ENCODE peak calls at places on chromosomes 4 and X, in six cellular contexts. Q is SJSA1, S is AG10803, C is fibroblast of mammary gland, H is osteoblast, U is mammary epithelial cell. B is an unnamed sample.

GRCh38 chr4:17766826-17767458 is 14.5 kb downstream of the FAM184B start:
- DNase-seq in Q (no peak), S (no peak), C (no peak), H (no peak), U (no peak), B (no peak)

GRCh38 chr4:3493720-3494492 is 30.8 kb downstream of the DOK7 start:
- DNase-seq in Q (no peak), S (no peak), C (no peak), H (no peak), U (no peak), B (peak; percentile 2)

GRCh38 chr4:91795947-91796346 is 507.8 kb upstream of the GRID2 start:
- DNase-seq in Q (no peak), S (no peak), C (no peak), H (no peak), U (no peak), B (no peak)

GRCh38 chrX:42686706-42687105 is 91.3 kb downstream of the PPP1R2C start:
- DNase-seq in Q (no peak), S (peak; percentile 34), C (peak; percentile 63), H (no peak), U (peak; percentile 57), B (no peak)

GRCh38 chr4:123116412-123116811 is 194.0 kb upstream of the NUDT6 start:
- DNase-seq in Q (no peak), S (no peak), C (no peak), H (no peak), U (peak; percentile 44), B (peak; percentile 91)

GRCh38 chr4:92012899-92013867 is 290.6 kb upstream of the GRID2 start:
- DNase-seq in Q (no peak), S (no peak), C (no peak), H (no peak), U (no peak), B (no peak)

GRCh38 chr4:82885410-82885809 is 5.5 kb downstream of the SEC31A start:
- DNase-seq in Q (no peak), S (no peak), C (peak; percentile 58), H (no peak), U (no peak), B (no peak)

GRCh38 chrX:48511561-48511960 is 2.8 kb downstream of the PORCN start:
- DNase-seq in Q (no peak), S (no peak), C (no peak), H (peak; percentile 78), U (no peak), B (no peak)

GRCh38 chrX:1591102-1591862 is at the start of gene AKAP17A:
- DNase-seq in Q (peak; percentile 94), S (peak; percentile 92), C (peak; percentile 88), H (peak; percentile 100), U (peak; percentile 87), B (peak; percentile 94)

DNA sequence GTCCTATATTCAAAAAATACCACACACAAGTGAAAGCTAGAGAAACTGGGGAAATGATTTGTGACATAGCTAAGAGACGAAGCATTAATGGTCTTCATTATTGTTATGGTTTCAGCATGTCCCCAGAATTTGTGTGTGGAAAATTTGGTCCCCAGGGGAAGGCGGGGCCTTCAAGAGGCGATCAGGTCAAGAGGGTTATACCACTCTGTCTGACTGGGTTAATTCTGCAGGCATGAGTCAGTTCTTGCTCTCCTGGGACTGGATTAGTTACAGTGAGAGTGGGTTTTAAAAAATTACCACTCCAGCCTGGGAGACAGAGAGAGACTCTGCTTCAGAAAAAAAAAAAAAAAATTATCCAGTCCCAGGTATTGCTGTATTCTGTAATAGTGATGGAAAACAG is 2.1 kb upstream of the MTNR1A start:
- DNase-seq in Q (peak; percentile 69), S (peak; percentile 67), C (peak; percentile 72), H (no peak), U (no peak), B (peak; percentile 44)
- H3K4me3 ChIP-seq in Q (no peak overlapping the region), S (no peak overlapping the region), C (no peak overlapping the region), H (no peak overlapping the region), U (no peak overlapping the region), B (no peak overlapping the region)

GRCh38 chr4:76950052-76950845 is 697 bp downstream of the SEPTIN11 start:
- DNase-seq in Q (peak; percentile 74), S (peak; percentile 63), C (peak; percentile 48), H (peak; percentile 83), U (peak; percentile 57), B (peak; percentile 66)

GRCh38 chr4:76949293-76950051 is at the start of gene SEPTIN11:
- DNase-seq in Q (peak; percentile 96), S (peak; percentile 96), C (peak; percentile 90), H (peak; percentile 98), U (peak; percentile 92), B (peak; percentile 96)

GRCh38 chr4:76950846-76951321 is 1.3 kb downstream of the SEPTIN11 start:
- DNase-seq in Q (peak; percentile 44), S (peak; percentile 76), C (peak; percentile 42), H (peak; percentile 84), U (peak; percentile 71), B (peak; percentile 65)

GRCh38 chr4:76948441-76949292 is 885 bp upstream of the SEPTIN11 start:
- DNase-seq in Q (peak; percentile 82), S (peak; percentile 81), C (peak; percentile 65), H (peak; percentile 93), U (peak; percentile 73), B (peak; percentile 90)

DNA sequence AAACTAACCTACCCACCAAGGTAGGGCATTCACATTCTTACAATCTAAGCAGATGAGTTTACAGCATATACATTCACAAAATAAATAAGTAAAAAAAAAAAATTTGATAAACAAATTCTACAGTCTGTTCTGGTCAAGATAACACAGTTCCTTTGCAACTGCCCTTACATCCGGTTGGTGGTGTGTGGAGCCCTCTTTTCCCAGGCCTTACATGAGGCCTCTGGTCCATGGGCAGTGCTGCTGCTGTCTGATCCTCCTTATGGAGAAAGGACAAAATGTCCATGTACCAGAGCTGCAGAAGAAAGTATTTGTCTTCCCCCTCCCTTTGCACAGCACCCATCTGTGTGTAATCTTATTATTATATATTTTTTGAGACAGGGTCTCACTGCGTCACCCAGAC is 2.2 kb upstream of the SEPTIN11 start:
- DNase-seq in Q (no peak), S (no peak), C (no peak), H (peak; percentile 80), U (no peak), B (peak; percentile 57)
- H3K4me3 ChIP-seq in Q (peak overlapping the region; percentile 92), S (peak overlapping the region; percentile 95), C (no peak overlapping the region), H (peak overlapping the region; percentile 35), U (no peak overlapping the region), B (peak overlapping the region; percentile 87)

GRCh38 chr4:88809561-88810219 is 112.1 kb upstream of the NAP1L5 start:
- DNase-seq in Q (no peak), S (peak; percentile 21), C (peak; percentile 47), H (no peak), U (no peak), B (no peak)

GRCh38 chr4:88812420-88812819 is 114.8 kb upstream of the NAP1L5 start:
- DNase-seq in Q (no peak), S (no peak), C (no peak), H (no peak), U (no peak), B (no peak)

GRCh38 chr4:88812976-88813375 is 115.3 kb upstream of the NAP1L5 start:
- DNase-seq in Q (no peak), S (no peak), C (no peak), H (no peak), U (no peak), B (no peak)

GRCh38 chr4:88814043-88814617 is 116.5 kb upstream of the NAP1L5 start:
- DNase-seq in Q (no peak), S (no peak), C (no peak), H (no peak), U (no peak), B (no peak)

GRCh38 chr4:88811904-88812303 is 114.3 kb upstream of the NAP1L5 start:
- DNase-seq in Q (no peak), S (no peak), C (no peak), H (no peak), U (no peak), B (no peak)
- H3K4me3 ChIP-seq in Q (no peak overlapping the region), S (no peak overlapping the region), C (no peak overlapping the region), H (no peak overlapping the region), U (no peak overlapping the region), B (no peak overlapping the region)

DNA sequence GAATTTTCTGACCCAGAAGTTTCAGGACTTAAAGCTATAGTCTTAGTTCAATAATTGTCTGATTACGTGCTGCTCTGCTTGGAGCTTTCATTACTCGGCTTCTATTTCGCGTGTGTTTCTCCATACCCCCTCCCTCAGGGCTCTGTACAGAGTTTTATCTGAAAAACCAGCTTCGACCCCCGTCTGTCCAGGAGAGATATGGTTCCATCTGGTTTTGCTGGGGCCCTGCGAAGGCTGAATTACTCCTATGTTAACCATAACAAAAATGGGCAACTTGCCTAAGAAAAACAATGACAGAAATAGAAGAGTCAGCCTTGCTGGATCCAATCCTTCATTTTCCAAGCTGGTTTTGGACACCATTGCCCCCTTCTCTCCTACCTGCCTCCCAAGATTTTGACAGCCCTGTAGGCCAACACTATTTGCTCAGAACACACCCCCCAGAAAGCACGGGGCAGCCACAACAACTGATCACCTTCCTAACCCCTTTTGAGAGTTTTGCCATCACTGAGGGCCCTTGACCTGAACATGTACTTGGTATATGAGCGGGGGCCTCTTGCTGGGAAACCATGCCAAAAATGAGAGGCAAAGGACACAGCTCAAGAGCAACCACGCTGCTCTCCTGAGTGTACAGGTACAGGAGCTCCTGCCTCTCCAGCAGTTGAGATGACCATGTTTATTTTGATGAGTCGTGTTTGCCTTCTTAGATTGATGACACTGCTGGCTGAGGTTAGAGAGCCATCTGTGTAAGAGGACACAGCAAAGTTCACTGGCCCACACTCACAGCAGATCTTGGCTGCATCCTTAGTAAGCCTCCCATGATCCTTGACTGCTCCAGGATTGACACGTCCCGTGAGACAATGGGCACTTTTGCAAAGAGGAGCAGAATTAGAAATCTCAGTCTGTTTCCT is 36.2 kb upstream of the ATP6AP2 start:
- DNase-seq in Q (no peak), S (no peak), C (peak; percentile 35), H (no peak), U (peak; percentile 19), B (no peak)
- H3K4me3 ChIP-seq in Q (no peak overlapping the region), S (no peak overlapping the region), C (no peak overlapping the region), H (no peak overlapping the region), U (no peak overlapping the region), B (no peak overlapping the region)

GRCh38 chrX:79559290-79559689 is 192.2 kb upstream of the ITM2A start:
- DNase-seq in Q (no peak), S (no peak), C (no peak), H (no peak), U (no peak), B (no peak)
- H3K4me3 ChIP-seq in Q (no peak overlapping the region), S (no peak overlapping the region), C (no peak overlapping the region), H (no peak overlapping the region), U (no peak overlapping the region), B (no peak overlapping the region)

DNA sequence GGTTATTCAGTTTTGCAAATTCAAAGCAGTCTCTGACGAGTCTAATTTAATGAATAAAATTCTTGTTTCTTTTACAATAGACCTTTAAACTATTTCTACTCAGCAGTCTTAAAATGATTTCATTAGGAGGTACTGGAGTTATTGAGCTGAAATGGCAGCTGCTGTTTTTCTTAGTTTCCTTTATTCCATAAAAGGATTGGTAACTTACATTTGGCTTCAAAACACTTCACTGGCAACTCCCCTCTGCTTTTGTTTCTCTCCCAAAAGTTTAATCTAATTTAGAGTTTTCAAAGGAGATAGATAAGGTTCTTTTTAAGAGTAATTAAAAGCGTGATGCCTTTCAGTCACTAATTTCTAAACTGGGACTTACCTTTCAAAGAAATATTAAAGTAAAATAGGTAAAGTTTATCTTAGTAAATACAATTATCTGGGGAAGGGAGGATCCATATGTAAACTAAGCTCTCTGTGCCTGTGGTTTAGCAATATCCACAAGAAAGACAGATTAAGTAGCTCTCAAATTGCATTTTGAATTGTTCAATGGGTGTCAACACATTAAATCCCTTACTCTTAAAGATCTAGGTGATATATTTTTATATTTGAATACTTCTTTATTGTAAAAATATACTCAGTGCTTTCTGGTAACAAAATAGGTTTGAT is 17.1 kb upstream of the PCDH10 start:
- DNase-seq in Q (no peak), S (no peak), C (no peak), H (no peak), U (no peak), B (no peak)
- H3K4me3 ChIP-seq in Q (no peak overlapping the region), S (no peak overlapping the region), C (no peak overlapping the region), H (no peak overlapping the region), U (no peak overlapping the region), B (no peak overlapping the region)

GRCh38 chrX:154481911-154482601 is 3.0 kb upstream of the LAGE3 start:
- DNase-seq in Q (no peak), S (no peak), C (no peak), H (peak; percentile 74), U (no peak), B (no peak)
- H3K4me3 ChIP-seq in Q (no peak overlapping the region), S (no peak overlapping the region), C (no peak overlapping the region), H (no peak overlapping the region), U (no peak overlapping the region), B (no peak overlapping the region)